ENCODE peak calls at places on chromosome 22, in eight cellular contexts. G, E, S, H, O, I, D and Q are unnamed samples.

GRCh38 chr22:38973289-38974169 is 8.6 kb upstream of the APOBEC3B start:
- DNase-seq in G (peak), E (peak), S (peak), H (peak), O (no peak), I (no peak), D (no peak), Q (no peak)

GRCh38 chr22:17777005-17777716 is 2.9 kb upstream of the BID start:
- DNase-seq in G (peak), E (no peak), S (no peak), H (peak), O (peak), I (no peak), D (peak), Q (no peak)

GRCh38 chr22:49010901-49011300 is 816.8 kb downstream of the BRD1 start:
- DNase-seq in G (no peak), E (no peak), S (no peak), H (no peak), O (no peak), I (peak), D (peak), Q (no peak)

GRCh38 chr22:40070701-40071100 is 75.9 kb downstream of the FAM83F start:
- DNase-seq in G (no peak), E (no peak), S (no peak), H (no peak), O (no peak), I (no peak), D (no peak), Q (no peak)

GRCh38 chr22:35337932-35338331 is 38.2 kb downstream of the TOM1 start:
- DNase-seq in G (no peak), E (no peak), S (no peak), H (no peak), O (peak), I (no peak), D (no peak), Q (no peak)

GRCh38 chr22:39650996-39651782 is 80.6 kb downstream of the CACNA1I start:
- DNase-seq in G (no peak), E (no peak), S (no peak), H (no peak), O (peak), I (no peak), D (no peak), Q (no peak)

GRCh38 chr22:49564054-49564453 is 263.6 kb downstream of the BRD1 start:
- DNase-seq in G (no peak), E (no peak), S (peak), H (no peak), O (no peak), I (no peak), D (peak), Q (no peak)

GRCh38 chr22:35195226-35195625 is 62.1 kb upstream of the HMGXB4 start:
- DNase-seq in G (no peak), E (no peak), S (no peak), H (no peak), O (no peak), I (no peak), D (no peak), Q (no peak)

GRCh38 chr22:40036591-40037225 is 42.0 kb downstream of the FAM83F start:
- DNase-seq in G (peak), E (peak), S (peak), H (peak), O (peak), I (no peak), D (peak), Q (peak)

GRCh38 chr22:22810018-22810427 is 77.6 kb upstream of the IGLL5 start:
- DNase-seq in G (peak), E (no peak), S (peak), H (peak), O (peak), I (no peak), D (no peak), Q (peak)

GRCh38 chr22:40042312-40042711 is 47.6 kb downstream of the FAM83F start:
- DNase-seq in G (no peak), E (no peak), S (no peak), H (no peak), O (no peak), I (no peak), D (no peak), Q (no peak)

GRCh38 chr22:48137640-48138039 is 1375.2 kb downstream of the TBC1D22A start:
- DNase-seq in G (no peak), E (no peak), S (no peak), H (no peak), O (no peak), I (no peak), D (no peak), Q (no peak)

GRCh38 chr22:20585640-20586402 is 78.4 kb downstream of the MED15 start:
- DNase-seq in G (no peak), E (no peak), S (no peak), H (no peak), O (no peak), I (no peak), D (no peak), Q (no peak)

GRCh38 chr22:22720724-22721261 is 76.4 kb downstream of the GGTLC2 start:
- DNase-seq in G (no peak), E (no peak), S (no peak), H (peak), O (no peak), I (no peak), D (no peak), Q (no peak)

GRCh38 chr22:21587803-21588611 is 20.5 kb downstream of the UBE2L3 start:
- DNase-seq in G (no peak), E (peak), S (no peak), H (peak), O (no peak), I (no peak), D (no peak), Q (no peak)

GRCh38 chr22:19890502-19891349 is 36.1 kb upstream of the GNB1L start:
- DNase-seq in G (no peak), E (no peak), S (no peak), H (no peak), O (peak), I (no peak), D (no peak), Q (no peak)

GRCh38 chr22:27792452-27793165 is 8.9 kb downstream of the MN1 start:
- DNase-seq in G (no peak), E (no peak), S (no peak), H (no peak), O (no peak), I (no peak), D (no peak), Q (no peak)

GRCh38 chr22:40116496-40117200 is 61.1 kb upstream of the TNRC6B start:
- DNase-seq in G (no peak), E (no peak), S (no peak), H (no peak), O (no peak), I (no peak), D (no peak), Q (no peak)

GRCh38 chr22:48088226-48088625 is 1325.8 kb downstream of the TBC1D22A start:
- DNase-seq in G (no peak), E (no peak), S (no peak), H (no peak), O (no peak), I (no peak), D (no peak), Q (no peak)

GRCh38 chr22:17945851-17946690 is 78.3 kb downstream of the MICAL3 start:
- DNase-seq in G (no peak), E (peak), S (no peak), H (no peak), O (no peak), I (no peak), D (peak), Q (no peak)

GRCh38 chr22:50139843-50140415 is 30.6 kb upstream of the PANX2 start:
- DNase-seq in G (peak), E (no peak), S (no peak), H (no peak), O (peak), I (no peak), D (no peak), Q (no peak)

GRCh38 chr22:31378123-31378522 is 21.3 kb upstream of the DRG1 start:
- DNase-seq in G (no peak), E (no peak), S (no peak), H (no peak), O (no peak), I (no peak), D (no peak), Q (no peak)

GRCh38 chr22:35322126-35322525 is 22.4 kb downstream of the TOM1 start:
- DNase-seq in G (no peak), E (no peak), S (no peak), H (no peak), O (peak), I (no peak), D (no peak), Q (no peak)

GRCh38 chr22:35552186-35552842 is 11.7 kb downstream of the RASD2 start:
- DNase-seq in G (peak), E (no peak), S (no peak), H (peak), O (no peak), I (no peak), D (no peak), Q (no peak)

GRCh38 chr22:41799486-41800347 is 762 bp upstream of the CCDC134 start:
- DNase-seq in G (no peak), E (peak), S (peak), H (peak), O (peak), I (peak), D (peak), Q (peak)

GRCh38 chr22:20159088-20159487 is 8.2 kb upstream of the CCDC188 start:
- DNase-seq in G (no peak), E (no peak), S (no peak), H (no peak), O (no peak), I (no peak), D (no peak), Q (no peak)

GRCh38 chr22:21042978-21043855 is 2.5 kb upstream of the LRRC74B start:
- DNase-seq in G (no peak), E (no peak), S (no peak), H (peak), O (no peak), I (no peak), D (no peak), Q (no peak)

GRCh38 chr22:39299829-39300178 is 19.6 kb downstream of the RPL3 start:
- DNase-seq in G (no peak), E (no peak), S (no peak), H (peak), O (peak), I (no peak), D (no peak), Q (no peak)

DNA sequence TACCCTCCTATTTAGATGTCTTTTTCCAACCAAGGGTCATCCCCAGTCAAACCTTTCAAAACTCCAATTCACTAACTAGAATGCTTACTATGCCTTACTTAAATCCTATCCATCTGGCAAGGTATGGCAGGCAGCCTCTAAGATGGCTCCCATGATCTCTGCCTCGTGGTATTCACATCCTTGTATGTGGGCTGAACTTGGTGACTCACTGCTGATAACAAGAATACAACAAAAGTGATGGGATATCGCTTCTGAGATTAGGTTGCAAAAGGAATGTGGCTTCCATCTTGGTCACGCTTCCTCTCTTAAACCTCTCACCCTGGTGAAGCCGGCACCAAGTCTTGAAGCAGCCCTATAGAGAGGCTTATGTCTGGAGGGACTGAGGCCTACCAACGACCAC is 29.6 kb upstream of the UPB1 start:
- DNase-seq in G (peak), E (no peak), S (no peak), H (no peak), O (no peak), I (no peak), D (no peak), Q (no peak)
- H3K27ac ChIP-seq in G (no peak), E (no peak), S (no peak), H (no peak), O (peak), I (no peak), D (no peak), Q (no peak)

DNA sequence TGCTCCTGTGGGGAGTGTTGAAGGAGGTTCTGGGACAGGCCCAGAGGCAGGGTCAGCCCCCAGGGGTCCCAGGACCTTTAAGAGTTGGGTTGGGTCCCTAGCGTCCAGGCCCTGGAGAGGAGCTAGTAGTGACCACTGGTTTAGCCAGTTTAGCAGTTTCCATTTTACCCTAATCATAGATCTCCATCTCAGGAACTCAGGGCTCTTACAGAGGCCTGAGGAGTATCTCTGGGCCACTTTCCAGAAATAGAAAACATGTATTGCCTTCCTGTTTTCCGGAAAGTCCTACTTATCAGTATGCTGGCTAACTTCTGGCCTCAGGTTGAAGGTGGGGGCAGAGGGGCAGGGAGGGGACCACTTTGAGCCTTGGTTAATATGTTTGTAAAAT is 13.5 kb downstream of the NCF4 start:
- DNase-seq in G (no peak), E (no peak), S (no peak), H (no peak), O (no peak), I (no peak), D (no peak), Q (no peak)
- H3K27ac ChIP-seq in G (no peak), E (no peak), S (no peak), H (peak), O (peak), I (no peak), D (peak), Q (no peak)

GRCh38 chr22:44996120-44996519 is 13.7 kb downstream of the PHF21B start:
- DNase-seq in G (no peak), E (no peak), S (no peak), H (no peak), O (peak), I (no peak), D (no peak), Q (no peak)
- H3K27ac ChIP-seq in G (no peak), E (no peak), S (no peak), H (no peak), O (no peak), I (no peak), D (no peak), Q (no peak)

DNA sequence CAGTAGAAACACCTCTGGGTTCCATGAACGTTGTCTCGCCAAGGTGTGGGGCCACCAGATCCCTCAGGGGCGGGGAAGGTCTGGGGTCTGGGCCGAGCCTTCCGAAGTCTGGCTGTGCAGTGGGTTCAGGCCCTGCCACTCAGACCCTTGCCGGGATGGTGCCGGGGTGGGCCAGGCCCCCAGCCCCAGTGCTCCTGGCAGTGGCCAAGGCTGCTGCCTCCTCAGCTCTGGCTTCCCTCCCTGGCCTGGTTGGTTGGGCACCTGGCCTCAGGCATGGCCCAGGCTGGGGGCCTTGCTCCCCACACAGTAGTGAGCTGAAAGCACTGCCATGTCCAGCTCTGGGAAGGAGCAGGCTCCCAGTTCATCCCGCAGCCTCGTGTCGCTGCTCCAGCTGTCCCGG is 48.2 kb upstream of the PPARA start:
- DNase-seq in G (no peak), E (no peak), S (no peak), H (no peak), O (peak), I (no peak), D (no peak), Q (no peak)
- H3K27ac ChIP-seq in G (no peak), E (peak), S (peak), H (peak), O (no peak), I (peak), D (peak), Q (peak)

GRCh38 chr22:29793396-29793795 is 26.2 kb downstream of the UQCR10 start:
- DNase-seq in G (no peak), E (no peak), S (no peak), H (no peak), O (no peak), I (no peak), D (no peak), Q (no peak)
- H3K27ac ChIP-seq in G (no peak), E (no peak), S (no peak), H (no peak), O (no peak), I (no peak), D (no peak), Q (no peak)

DNA sequence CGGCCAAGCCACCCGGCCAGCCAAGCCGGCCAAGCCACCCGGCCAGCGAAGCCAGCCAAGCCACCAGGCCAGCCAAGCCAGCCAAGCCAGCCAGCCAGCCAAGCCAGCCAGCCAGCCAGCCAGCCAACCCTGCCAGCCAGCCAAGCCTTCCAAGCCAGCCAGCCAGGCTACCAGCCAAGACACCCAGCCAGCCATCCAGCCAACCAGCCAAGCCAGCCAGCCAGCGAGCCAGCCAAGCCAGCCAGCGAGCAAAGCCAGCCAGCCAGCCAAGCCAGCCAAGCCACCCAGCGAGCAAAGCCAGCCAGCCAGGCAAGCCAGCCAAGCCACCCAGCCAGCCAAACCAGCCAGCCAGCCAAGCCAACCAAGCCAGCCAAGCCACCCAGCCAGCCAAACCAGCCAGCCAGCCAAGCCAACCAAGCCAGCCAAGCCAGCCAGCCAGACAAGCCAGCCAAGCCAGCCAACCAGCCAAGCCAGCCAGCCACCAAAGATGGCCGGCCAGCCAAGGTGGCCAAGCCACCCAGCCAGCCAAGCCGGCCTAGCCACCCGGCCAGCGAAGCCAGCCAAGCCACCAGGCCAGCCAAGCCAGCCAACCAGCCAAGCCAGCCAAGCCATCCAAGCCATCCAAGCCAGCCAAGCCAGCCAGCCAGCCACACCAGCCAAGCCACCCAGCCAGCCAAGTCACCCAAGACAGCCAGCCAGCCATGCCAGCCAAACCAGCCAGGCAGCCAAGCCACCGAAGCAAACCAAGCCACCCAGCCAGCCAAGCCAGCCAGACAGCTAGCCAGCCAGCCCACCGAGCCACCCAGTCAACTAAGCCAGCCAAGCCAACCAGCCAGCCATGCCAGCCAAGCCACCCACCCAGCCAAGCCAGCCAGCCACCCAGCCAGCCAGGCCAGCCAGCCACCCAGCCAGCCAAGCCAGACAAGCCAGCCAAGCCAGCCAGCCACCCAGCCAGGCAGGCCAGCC is 28.8 kb downstream of the CCT8L2 start:
- DNase-seq in G (no peak), E (no peak), S (no peak), H (no peak), O (peak), I (no peak), D (no peak), Q (no peak)
- H3K27ac ChIP-seq in G (no peak), E (no peak), S (no peak), H (no peak), O (no peak), I (no peak), D (no peak), Q (no peak)

DNA sequence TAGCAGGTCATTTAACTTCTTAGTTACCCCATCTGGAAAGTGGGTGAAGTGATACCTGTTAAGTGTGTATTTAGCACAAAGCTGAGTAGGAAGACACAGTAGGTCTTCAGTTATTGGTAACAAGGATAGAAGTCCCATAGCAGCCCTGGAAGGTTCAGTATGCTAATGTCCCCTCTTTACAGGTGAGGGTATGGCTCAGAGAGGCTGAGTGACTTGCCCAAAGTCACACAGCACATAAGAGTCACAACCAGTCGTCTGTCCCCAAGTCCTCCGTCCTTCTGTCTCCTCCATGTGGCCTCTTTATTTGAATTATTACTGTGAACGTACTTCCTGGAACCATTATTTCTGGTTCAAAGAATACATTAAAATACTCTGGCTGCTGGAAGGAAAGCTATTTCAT is 10.5 kb downstream of the ASPHD2 start:
- DNase-seq in G (no peak), E (no peak), S (no peak), H (no peak), O (no peak), I (no peak), D (no peak), Q (no peak)
- H3K27ac ChIP-seq in G (no peak), E (no peak), S (no peak), H (no peak), O (no peak), I (no peak), D (no peak), Q (no peak)